ENCODE peak calls at places on chromosomes 12 and 14, in ten cellular contexts. R is cardiac fibroblast, Y is osteoblast, D is GM23248, W is GM12865, B is transverse colon, A is GM06990, V is IMR-90, M is astrocyte of the spinal cord, P is heart right ventricle. T is an unnamed sample.

GRCh38 chr14:38121280-38121679 is 86.4 kb upstream of the SSTR1 start:
- DNase-seq in R (no peak), Y (no peak), D (no peak), W (no peak), B (no peak), A (no peak), V (no peak), M (no peak), P (no peak), T (no peak)

GRCh38 chr12:92927055-92927435 is 2.0 kb downstream of the EEA1 start:
- DNase-seq in R (peak; percentile 65), Y (peak; percentile 84), D (peak; percentile 72), W (peak; percentile 68), B (no peak), A (no peak), V (peak; percentile 28), M (peak; percentile 30), P (peak; percentile 26), T (peak; percentile 45)

GRCh38 chr12:60832300-60832699 is 1236.5 kb downstream of the SLC16A7 start:
- DNase-seq in R (no peak), Y (no peak), D (no peak), W (no peak), B (no peak), A (no peak), V (no peak), M (no peak), P (no peak), T (no peak)

GRCh38 chr12:64825143-64826011 is 930 bp downstream of the TBC1D30 start:
- DNase-seq in R (no peak), Y (no peak), D (no peak), W (peak; percentile 34), B (no peak), A (peak; percentile 29), V (no peak), M (no peak), P (no peak), T (no peak)

GRCh38 chr14:99531221-99532096 is 50.2 kb downstream of the CCNK start:
- DNase-seq in R (peak; percentile 66), Y (peak; percentile 97), D (peak; percentile 71), W (no peak), B (no peak), A (no peak), V (peak; percentile 81), M (peak; percentile 89), P (no peak), T (no peak)

GRCh38 chr12:96503971-96504370 is 14.6 kb downstream of the CFAP54 start:
- DNase-seq in R (no peak), Y (no peak), D (no peak), W (no peak), B (no peak), A (no peak), V (peak; percentile 64), M (no peak), P (no peak), T (no peak)

GRCh38 chr14:56487761-56488160 is 91.8 kb upstream of the TMEM260 start:
- DNase-seq in R (peak; percentile 13), Y (peak; percentile 80), D (peak; percentile 85), W (no peak), B (no peak), A (no peak), V (peak; percentile 67), M (no peak), P (no peak), T (no peak)

GRCh38 chr12:67355428-67356385 is 86.5 kb downstream of the CAND1 start:
- DNase-seq in R (peak; percentile 82), Y (no peak), D (peak; percentile 81), W (peak; percentile 68), B (no peak), A (peak; percentile 17), V (peak; percentile 69), M (peak; percentile 78), P (no peak), T (peak; percentile 52)

GRCh38 chr12:43722621-43723020 is 36.0 kb downstream of the PUS7L start:
- DNase-seq in R (no peak), Y (no peak), D (no peak), W (no peak), B (no peak), A (no peak), V (no peak), M (no peak), P (no peak), T (no peak)

GRCh38 chr14:31927348-31927826 is 149.7 kb upstream of the ARHGAP5 start:
- DNase-seq in R (peak; percentile 67), Y (peak; percentile 88), D (peak; percentile 93), W (no peak), B (no peak), A (no peak), V (peak; percentile 97), M (peak; percentile 95), P (peak; percentile 44), T (no peak)

GRCh38 chr14:38553586-38553985 is 297.7 kb upstream of the CLEC14A start:
- DNase-seq in R (peak; percentile 10), Y (no peak), D (peak; percentile 92), W (no peak), B (no peak), A (no peak), V (peak; percentile 89), M (peak; percentile 82), P (no peak), T (no peak)

GRCh38 chr12:21001778-21002177 is 129.2 kb upstream of the SLCO1B1 start:
- DNase-seq in R (no peak), Y (no peak), D (no peak), W (no peak), B (no peak), A (no peak), V (no peak), M (no peak), P (no peak), T (no peak)

GRCh38 chr14:51304956-51305355 is 64.9 kb downstream of the TMX1 start:
- DNase-seq in R (peak; percentile 85), Y (peak; percentile 87), D (peak; percentile 97), W (no peak), B (no peak), A (no peak), V (peak; percentile 96), M (peak; percentile 97), P (no peak), T (no peak)

GRCh38 chr14:62002636-62003035 is 240.4 kb downstream of the SNAPC1 start:
- DNase-seq in R (no peak), Y (no peak), D (peak; percentile 34), W (peak; percentile 1), B (no peak), A (no peak), V (peak; percentile 55), M (peak; percentile 10), P (no peak), T (no peak)

GRCh38 chr14:74973003-74973614 is 17.7 kb upstream of the PGF start:
- DNase-seq in R (peak; percentile 38), Y (peak; percentile 92), D (no peak), W (peak; percentile 24), B (peak; percentile 28), A (no peak), V (peak; percentile 44), M (peak; percentile 22), P (peak; percentile 84), T (peak; percentile 36)

GRCh38 chr12:46153267-46153872 is 115.5 kb downstream of the SLC38A1 start:
- DNase-seq in R (peak; percentile 65), Y (no peak), D (peak; percentile 78), W (peak; percentile 21), B (no peak), A (no peak), V (peak; percentile 52), M (peak; percentile 42), P (no peak), T (peak; percentile 10)

GRCh38 chr12:116200812-116201211 is 76.7 kb downstream of the MED13L start:
- DNase-seq in R (no peak), Y (no peak), D (peak; percentile 82), W (no peak), B (no peak), A (no peak), V (peak; percentile 67), M (peak; percentile 40), P (no peak), T (no peak)

GRCh38 chr12:65121956-65122469 is 908 bp upstream of the WIF1 start:
- DNase-seq in R (no peak), Y (peak; percentile 26), D (no peak), W (no peak), B (no peak), A (peak; percentile 5), V (no peak), M (no peak), P (no peak), T (no peak)

GRCh38 chr12:106987846-106988245 is 900 bp upstream of the MTERF2 start:
- DNase-seq in R (no peak), Y (no peak), D (no peak), W (no peak), B (no peak), A (no peak), V (no peak), M (no peak), P (no peak), T (no peak)
- H3K4me3 ChIP-seq in R (no peak overlapping the region), Y (peak overlapping the region; percentile 82), D (no peak overlapping the region), W (no peak overlapping the region), B (no peak overlapping the region), A (no peak overlapping the region), V (no peak overlapping the region), M (no peak overlapping the region), P (peak overlapping the region; percentile 81), T (no peak overlapping the region)

GRCh38 chr12:49088190-49088931 is 6.2 kb downstream of the DHH start:
- DNase-seq in R (peak; percentile 95), Y (peak; percentile 99), D (peak; percentile 88), W (peak; percentile 85), B (peak; percentile 73), A (peak; percentile 66), V (peak; percentile 94), M (peak; percentile 87), P (peak; percentile 81), T (peak; percentile 83)
- H3K4me3 ChIP-seq in R (no peak overlapping the region), Y (peak overlapping the region; percentile 54), D (no peak overlapping the region), W (no peak overlapping the region), B (no peak overlapping the region), A (no peak overlapping the region), V (no peak overlapping the region), M (no peak overlapping the region), P (no peak overlapping the region), T (peak overlapping the region; percentile 23)

DNA sequence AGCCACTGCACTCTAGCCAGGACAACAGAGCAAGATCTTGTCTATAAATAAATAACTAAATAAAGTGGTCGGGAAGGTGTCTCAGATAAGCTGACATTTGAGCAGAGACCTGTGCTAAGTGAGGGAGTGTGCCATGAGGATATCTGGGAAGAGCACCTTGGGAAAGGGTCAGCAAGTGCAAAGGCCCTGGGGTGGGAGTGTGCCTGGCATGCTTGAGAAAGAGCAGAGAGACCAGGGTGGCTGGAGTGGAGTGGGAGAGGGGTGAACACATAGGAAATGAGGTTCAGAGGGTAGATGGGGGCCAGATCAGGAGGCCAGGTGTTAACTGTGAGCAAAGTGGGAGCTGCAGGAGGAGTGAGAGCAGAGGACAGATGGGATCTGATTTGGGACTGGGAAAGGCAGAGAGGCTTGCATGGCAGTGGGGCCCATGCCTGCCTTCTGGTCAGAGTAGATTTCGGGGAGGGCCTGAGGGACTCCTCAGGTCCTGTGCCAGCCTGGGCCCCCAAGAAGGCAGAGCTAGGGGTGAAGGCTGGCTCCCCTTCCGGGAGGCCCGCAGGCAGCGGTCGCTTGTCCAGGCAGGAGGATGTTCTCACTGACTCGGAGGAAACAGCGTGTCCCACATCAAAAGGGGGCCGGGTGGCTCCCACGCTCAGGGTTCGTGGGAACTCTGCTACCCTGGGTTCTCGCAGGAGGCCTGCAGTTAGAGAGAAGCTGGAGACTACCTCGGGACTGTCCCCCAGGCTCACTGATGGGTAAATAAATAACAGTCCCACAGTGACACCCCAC is 32.6 kb downstream of the DTX1 start:
- DNase-seq in R (no peak), Y (no peak), D (no peak), W (peak; percentile 76), B (peak; percentile 28), A (peak; percentile 68), V (no peak), M (no peak), P (no peak), T (peak; percentile 76)
- H3K4me3 ChIP-seq in R (no peak overlapping the region), Y (no peak overlapping the region), D (no peak overlapping the region), W (no peak overlapping the region), B (no peak overlapping the region), A (no peak overlapping the region), V (no peak overlapping the region), M (no peak overlapping the region), P (no peak overlapping the region), T (peak overlapping the region; percentile 22)

GRCh38 chr12:120817559-120818330 is 86.4 kb downstream of the SPPL3 start:
- DNase-seq in R (no peak), Y (no peak), D (no peak), W (no peak), B (no peak), A (no peak), V (no peak), M (no peak), P (no peak), T (no peak)
- H3K4me3 ChIP-seq in R (no peak overlapping the region), Y (no peak overlapping the region), D (no peak overlapping the region), W (no peak overlapping the region), B (no peak overlapping the region), A (no peak overlapping the region), V (no peak overlapping the region), M (no peak overlapping the region), P (no peak overlapping the region), T (no peak overlapping the region)